ENCODE peak calls at places on chromosome 2, in eight cellular contexts. T is neural progenitor cell, N is cardiac muscle cell, J is WERI-Rb-1, Y is tibial nerve, L is heart right ventricle, C is HCT116, R is left ventricle myocardium inferior. W is an unnamed sample.

GRCh38 chr2:88416016-88416663 is 36.4 kb downstream of the FOXI3 start:
- DNase-seq in N (no peak), C (no peak), R (no peak), Y (no peak), L (no peak), J (no peak), T (peak; percentile 13), W (no peak)

GRCh38 chr2:80111185-80111584 is 193.4 kb downstream of the LRRTM1 start:
- DNase-seq in L (no peak), C (no peak), R (no peak), Y (no peak), N (no peak), J (no peak), T (no peak), W (no peak)

GRCh38 chr2:122136071-122136470 is 380.6 kb downstream of the TSN start:
- DNase-seq in C (peak; percentile 16), T (peak; percentile 47), Y (no peak), R (no peak), N (peak; percentile 52), J (peak; percentile 48), L (no peak), W (no peak)

GRCh38 chr2:97688062-97688827 is 18.7 kb downstream of the C2orf92 start:
- DNase-seq in N (no peak), R (no peak), T (no peak), J (no peak), L (no peak), Y (no peak), C (no peak), W (no peak)

GRCh38 chr2:1641498-1641897 is 102.8 kb downstream of the PXDN start:
- DNase-seq in L (no peak), N (peak; percentile 76), T (peak; percentile 91), R (no peak), Y (no peak), C (no peak), J (peak; percentile 75), W (no peak)

GRCh38 chr2:187989925-187990623 is 301.6 kb upstream of the GULP1 start:
- DNase-seq in N (peak; percentile 52), Y (no peak), R (no peak), C (peak; percentile 19), J (no peak), T (peak; percentile 27), L (no peak), W (no peak)

GRCh38 chr2:224175538-224175937 is 136.5 kb upstream of the SERPINE2 start:
- DNase-seq in R (no peak), J (no peak), C (no peak), T (no peak), N (no peak), L (no peak), Y (no peak), W (no peak)

GRCh38 chr2:162127422-162127821 is 24.6 kb downstream of the GCG start:
- DNase-seq in C (no peak), J (no peak), L (no peak), N (no peak), Y (no peak), R (no peak), T (no peak), W (no peak)

GRCh38 chr2:19933351-19933981 is 31.7 kb upstream of the TTC32 start:
- DNase-seq in Y (no peak), T (no peak), N (no peak), L (no peak), C (no peak), J (no peak), R (no peak), W (no peak)

GRCh38 chr2:188721784-188722183 is 252.4 kb upstream of the COL3A1 start:
- DNase-seq in C (no peak), R (no peak), T (no peak), J (no peak), L (no peak), N (no peak), Y (no peak), W (no peak)

GRCh38 chr2:113075030-113075429 is 7.3 kb downstream of the IL1F10 start:
- DNase-seq in N (no peak), R (no peak), T (no peak), L (no peak), C (no peak), Y (no peak), J (no peak), W (no peak)

GRCh38 chr2:61435291-61435690 is 35.6 kb downstream of the USP34 start:
- DNase-seq in Y (no peak), J (no peak), R (no peak), C (no peak), L (no peak), T (no peak), N (no peak), W (no peak)

GRCh38 chr2:213152065-213152794 is 818 bp upstream of the IKZF2 start:
- DNase-seq in N (peak; percentile 89), R (peak; percentile 71), C (peak; percentile 2), Y (peak; percentile 54), T (peak; percentile 82), L (peak; percentile 60), J (peak; percentile 72), W (peak; percentile 65)

GRCh38 chr2:177429688-177430325 is 37.2 kb downstream of the AGPS start:
- DNase-seq in T (no peak), J (no peak), R (no peak), L (no peak), N (no peak), Y (no peak), C (no peak), W (no peak)

GRCh38 chr2:37330669-37331068 is 6.0 kb upstream of the PRKD3 start:
- DNase-seq in R (no peak), C (no peak), J (no peak), T (no peak), L (no peak), Y (no peak), N (no peak), W (no peak)

GRCh38 chr2:201448067-201448466 is 3.2 kb downstream of the TRAK2 start:
- DNase-seq in C (no peak), J (no peak), T (no peak), L (no peak), N (no peak), Y (no peak), R (no peak), W (no peak)

DNA sequence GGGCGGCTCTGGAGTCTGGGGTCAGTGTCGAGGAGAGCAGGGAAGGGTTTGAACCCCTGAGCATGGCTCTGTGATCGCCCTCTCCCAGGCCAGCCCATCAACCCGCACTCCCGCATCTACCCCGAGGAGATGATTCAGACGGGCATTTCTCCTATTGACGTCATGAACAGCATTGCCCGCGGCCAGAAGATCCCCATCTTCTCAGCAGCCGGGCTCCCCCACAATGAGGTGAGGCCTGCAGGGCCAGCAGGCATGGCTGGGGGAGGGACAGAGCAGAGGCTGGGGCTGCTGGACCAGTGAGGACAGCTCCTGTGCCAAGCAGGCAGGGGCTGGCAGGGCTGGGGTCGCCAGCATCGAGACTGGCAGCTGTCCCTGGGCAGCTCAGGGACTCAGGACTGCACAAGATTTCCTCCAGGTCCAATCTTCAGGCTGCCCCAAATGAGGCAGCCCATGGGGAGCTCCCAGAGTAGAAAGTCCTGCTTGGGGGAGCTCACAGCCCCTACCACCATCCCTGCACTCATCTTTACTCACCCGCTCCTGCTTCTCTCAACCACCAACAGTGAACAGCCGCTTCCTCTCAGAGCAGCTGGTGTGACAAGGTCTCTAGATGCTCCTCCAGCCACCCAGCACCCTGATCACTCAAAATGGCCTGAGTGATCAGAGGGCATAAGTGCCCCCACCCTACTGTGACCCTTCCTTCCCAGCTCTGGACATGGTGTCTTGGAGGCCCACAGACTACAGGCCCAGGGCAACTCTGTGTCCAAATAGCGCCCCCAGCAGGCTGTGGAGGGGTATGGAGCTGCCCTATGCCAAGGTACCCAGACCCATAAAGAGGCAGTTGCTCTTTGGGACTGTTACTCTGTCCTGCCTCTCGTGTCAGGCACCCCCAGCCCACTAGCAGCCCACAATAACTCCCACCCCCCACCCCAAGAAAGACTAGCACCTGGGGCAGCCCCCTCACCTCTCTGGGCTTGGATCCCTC is 18.3 kb upstream of the ANKRD53 start:
- DNase-seq in C (no peak), R (no peak), L (no peak), T (peak; percentile 41), N (no peak), J (no peak), Y (no peak), W (no peak)
- TF ChIP-seq CTCF in C (peak; percentile 51), R (no peak), L (no peak), T (peak; percentile 47), N (no peak), J (peak; percentile 72), Y (no peak), W (no peak)

GRCh38 chr2:208245746-208246145 is 9.1 kb downstream of the IDH1 start:
- DNase-seq in N (no peak), L (no peak), Y (no peak), T (no peak), J (no peak), R (no peak), C (no peak), W (no peak)

GRCh38 chr2:208251098-208251497 is 3.8 kb downstream of the IDH1 start:
- DNase-seq in C (no peak), L (no peak), Y (no peak), T (no peak), R (no peak), N (no peak), J (no peak), W (no peak)

GRCh38 chr2:208249241-208249640 is 5.6 kb downstream of the IDH1 start:
- DNase-seq in N (no peak), J (no peak), C (no peak), Y (no peak), R (no peak), L (no peak), T (no peak), W (no peak)

GRCh38 chr2:208250401-208250800 is 4.5 kb downstream of the IDH1 start:
- DNase-seq in T (no peak), Y (no peak), J (no peak), N (no peak), C (no peak), L (no peak), R (no peak), W (no peak)

GRCh38 chr2:208248601-208249000 is 6.3 kb downstream of the IDH1 start:
- DNase-seq in J (no peak), Y (no peak), T (no peak), R (no peak), C (no peak), N (no peak), L (no peak), W (no peak)
- H3K36me3 ChIP-seq in J (peaks cover 36% of the 10 kb centered on the region), Y (no peaks in the 10 kb centered on the region), T (peaks cover 61% of the 10 kb centered on the region), R (peaks cover 84% of the 10 kb centered on the region), C (peaks cover 14% of the 10 kb centered on the region), N (peaks cover 53% of the 10 kb centered on the region), L (peaks cover 94% of the 10 kb centered on the region), W (no peaks in the 10 kb centered on the region)

DNA sequence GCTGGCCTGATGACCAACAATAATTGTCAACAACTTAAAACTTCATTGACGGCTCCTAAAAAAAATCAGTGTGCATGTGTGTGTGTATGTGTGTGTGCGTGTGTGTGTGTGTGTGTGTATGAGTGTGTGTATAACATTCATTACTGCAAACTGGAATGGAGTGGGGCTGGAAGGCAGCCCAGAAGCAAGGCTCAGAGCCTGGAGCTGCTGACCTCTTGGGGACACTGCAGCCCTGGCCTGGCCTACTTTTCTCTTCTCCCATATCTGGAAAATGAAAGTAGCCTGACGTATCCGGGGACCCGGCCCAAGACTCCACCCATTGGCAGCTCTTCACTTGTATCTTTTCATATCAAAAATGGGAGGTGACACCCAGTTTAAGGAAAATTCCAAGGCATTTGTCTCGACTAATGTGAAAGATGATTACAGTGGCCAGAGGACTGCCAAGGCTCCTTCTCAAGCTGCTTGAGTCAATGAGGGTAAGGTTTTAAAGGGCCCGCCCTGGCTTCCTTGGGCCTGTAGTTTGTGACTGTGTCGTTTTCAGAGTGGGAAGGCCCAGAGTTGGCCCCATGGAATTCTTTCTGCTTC is 72.4 kb upstream of the IL1R1 start:
- DNase-seq in N (no peak), Y (peak; percentile 61), J (no peak), R (peak; percentile 92), T (no peak), C (no peak), L (peak; percentile 93), W (no peak)
- TF ChIP-seq CTCF in N (peak; percentile 21), Y (no peak), J (no peak), R (peak; percentile 25), T (no peak), C (no peak), L (no peak), W (no peak)

GRCh38 chr2:55526174-55526573 is 6.7 kb downstream of the CFAP36 start:
- DNase-seq in Y (no peak), N (no peak), C (no peak), T (no peak), J (no peak), R (no peak), L (no peak), W (no peak)
- H3K36me3 ChIP-seq in Y (no peaks in the 10 kb centered on the region), N (peaks cover 26% of the 10 kb centered on the region), C (peaks cover 9% of the 10 kb centered on the region), T (peaks cover 8% of the 10 kb centered on the region), J (peaks cover 64% of the 10 kb centered on the region), R (peaks cover 61% of the 10 kb centered on the region), L (peaks cover 74% of the 10 kb centered on the region), W (no peaks in the 10 kb centered on the region)